ENCODE peak calls at places on chromosomes 5 and 9, in nine cellular contexts. N, E, K, D, O, H, F, L and B are unnamed samples.

GRCh38 chr5:102811962-102812361 is 56.9 kb downstream of the PAM start:
- DNase-seq in E (peak), K (no peak), F (no peak), H (no peak), N (no peak), O (no peak), L (no peak), D (no peak), B (no peak)

GRCh38 chr5:116859666-116860320 is 285.2 kb upstream of the SEMA6A start:
- DNase-seq in L (no peak), F (no peak), K (no peak), H (no peak), O (no peak), N (no peak), E (no peak), D (no peak), B (no peak)

GRCh38 chr9:109477269-109478203 is 20.6 kb downstream of the PTPN3 start:
- DNase-seq in N (no peak), F (no peak), E (peak), D (peak), H (peak), K (no peak), O (no peak), L (no peak), B (no peak)

GRCh38 chr5:65790371-65791163 is 68.6 kb downstream of the NLN start:
- DNase-seq in K (no peak), D (no peak), L (no peak), H (no peak), E (no peak), N (no peak), F (no peak), O (no peak), B (no peak)

GRCh38 chr5:78576376-78576775 is 72.2 kb downstream of the LHFPL2 start:
- DNase-seq in D (no peak), L (no peak), E (no peak), F (no peak), K (no peak), O (no peak), H (no peak), N (no peak), B (peak)

GRCh38 chr5:146799235-146800015 is 79.1 kb downstream of the PPP2R2B start:
- DNase-seq in N (no peak), L (no peak), F (no peak), O (no peak), D (no peak), K (no peak), E (no peak), H (no peak), B (no peak)

GRCh38 chr9:4297151-4297794 is 2.6 kb downstream of the GLIS3 start:
- DNase-seq in N (peak), O (peak), L (peak), K (peak), F (peak), E (peak), D (peak), H (no peak), B (peak)

GRCh38 chr9:125663127-125663526 is 43.9 kb downstream of the MAPKAP1 start:
- DNase-seq in K (no peak), L (no peak), H (no peak), D (no peak), O (no peak), N (no peak), E (peak), F (no peak), B (no peak)

GRCh38 chr9:95174038-95174437 is 143.5 kb downstream of the FANCC start:
- DNase-seq in D (no peak), H (no peak), L (no peak), E (no peak), K (no peak), N (no peak), O (no peak), F (no peak), B (no peak)

GRCh38 chr5:94893404-94894145 is 275.1 kb downstream of the SLF1 start:
- DNase-seq in E (peak), D (no peak), O (no peak), F (no peak), L (no peak), H (no peak), K (no peak), N (no peak), B (no peak)

GRCh38 chr5:83718195-83718825 is 2.3 kb downstream of the HAPLN1 start:
- DNase-seq in E (peak), H (no peak), D (peak), O (no peak), F (no peak), N (no peak), L (peak), K (peak), B (peak)

GRCh38 chr9:26334709-26335108 is 557.9 kb downstream of the CAAP1 start:
- DNase-seq in L (no peak), O (no peak), E (no peak), N (no peak), K (no peak), D (no peak), H (no peak), F (no peak), B (no peak)

GRCh38 chr5:147393866-147394265 is 116.0 kb downstream of the DPYSL3 start:
- DNase-seq in H (no peak), N (no peak), L (no peak), O (no peak), E (no peak), D (no peak), F (no peak), K (no peak), B (no peak)

GRCh38 chr5:169423580-169424278 is 122.8 kb upstream of the SLIT3 start:
- DNase-seq in H (no peak), D (no peak), K (no peak), E (no peak), N (no peak), F (no peak), O (no peak), L (no peak), B (no peak)

GRCh38 chr5:150626853-150627276 is 13.6 kb upstream of the SYNPO start:
- DNase-seq in K (peak), H (no peak), E (no peak), D (peak), F (no peak), N (no peak), O (no peak), L (no peak), B (no peak)

GRCh38 chr5:177519463-177520235 is 2.9 kb upstream of the DDX41 start:
- DNase-seq in L (no peak), K (no peak), F (no peak), O (no peak), E (no peak), H (no peak), D (no peak), N (no peak), B (no peak)

GRCh38 chr5:126234563-126235195 is 188.5 kb upstream of the GRAMD2B start:
- DNase-seq in E (peak), O (no peak), H (no peak), L (no peak), F (no peak), K (no peak), D (peak), N (no peak), B (peak)

GRCh38 chr5:22896155-22896554 is 43.0 kb upstream of the CDH12 start:
- DNase-seq in L (no peak), O (no peak), D (no peak), F (no peak), E (no peak), H (no peak), N (no peak), K (no peak), B (no peak)

GRCh38 chr5:148179234-148179824 is 11.0 kb downstream of the SPINK14 start:
- DNase-seq in N (no peak), D (no peak), L (no peak), H (peak), F (no peak), K (peak), O (no peak), E (peak), B (no peak)

GRCh38 chr5:80516826-80517225 is 28.9 kb downstream of the FAM151B start:
- DNase-seq in L (no peak), N (no peak), H (peak), E (peak), O (no peak), K (no peak), F (no peak), D (no peak), B (no peak)

GRCh38 chr5:137122075-137122474 is 377.1 kb downstream of the SPOCK1 start:
- DNase-seq in K (no peak), L (no peak), D (no peak), E (no peak), H (no peak), O (no peak), F (no peak), N (no peak), B (no peak)

GRCh38 chr5:68315679-68316271 is 100.2 kb downstream of the PIK3R1 start:
- DNase-seq in D (peak), F (no peak), O (no peak), K (no peak), H (peak), L (no peak), E (no peak), N (no peak), B (no peak)

GRCh38 chr9:76403352-76403751 is 9.1 kb upstream of the RFK start:
- DNase-seq in E (peak), K (no peak), O (no peak), N (no peak), H (peak), F (no peak), D (no peak), L (peak), B (no peak)

GRCh38 chr5:74641778-74642542 is 1.4 kb upstream of the ENC1 start:
- DNase-seq in L (peak), E (peak), N (peak), D (peak), K (peak), F (no peak), O (no peak), H (no peak), B (peak)

GRCh38 chr5:97231025-97231636 is 48.1 kb upstream of the RIOK2 start:
- DNase-seq in H (peak), F (no peak), O (no peak), D (peak), K (peak), N (no peak), E (peak), L (peak), B (peak)

GRCh38 chr9:14769235-14769580 is 46.7 kb upstream of the CER1 start:
- DNase-seq in L (no peak), N (no peak), K (no peak), O (no peak), H (no peak), D (no peak), F (no peak), E (peak), B (no peak)

GRCh38 chr5:96785271-96785670 is 22.5 kb downstream of the ERAP1 start:
- DNase-seq in F (no peak), K (no peak), N (no peak), H (no peak), D (no peak), O (no peak), E (no peak), L (no peak), B (no peak)

GRCh38 chr5:133950821-133951612 is 17.4 kb downstream of the C5orf15 start:
- DNase-seq in H (no peak), E (no peak), L (no peak), O (no peak), K (peak), F (no peak), N (no peak), D (no peak), B (no peak)

GRCh38 chr5:68181039-68181599 is 34.4 kb upstream of the PIK3R1 start:
- DNase-seq in O (no peak), K (no peak), D (no peak), F (no peak), E (no peak), L (no peak), N (no peak), H (no peak), B (no peak)

GRCh38 chr5:170937914-170938313 is 76.1 kb downstream of the RANBP17 start:
- DNase-seq in L (no peak), E (no peak), O (no peak), D (no peak), K (no peak), F (no peak), N (no peak), H (no peak), B (no peak)

GRCh38 chr5:163357636-163358035 is 79.8 kb upstream of the CCNG1 start:
- DNase-seq in K (no peak), H (no peak), D (no peak), N (no peak), O (no peak), F (no peak), E (no peak), L (no peak), B (no peak)

GRCh38 chr5:107282061-107282460 is 388.7 kb downstream of the EFNA5 start:
- DNase-seq in F (no peak), N (no peak), O (no peak), H (no peak), K (no peak), L (no peak), E (no peak), D (no peak), B (no peak)

GRCh38 chr5:174151579-174152181 is 106.2 kb downstream of the NSG2 start:
- DNase-seq in L (no peak), N (no peak), H (no peak), F (no peak), O (no peak), E (no peak), K (no peak), D (no peak), B (no peak)

GRCh38 chr5:148827723-148828122 is 1.3 kb downstream of the ADRB2 start:
- DNase-seq in H (no peak), F (no peak), N (no peak), D (no peak), L (no peak), O (no peak), K (no peak), E (no peak), B (no peak)

GRCh38 chr5:80243567-80243966 is 12.3 kb downstream of the SERINC5 start:
- DNase-seq in K (no peak), H (no peak), O (no peak), F (no peak), D (no peak), E (no peak), N (no peak), L (no peak), B (no peak)

DNA sequence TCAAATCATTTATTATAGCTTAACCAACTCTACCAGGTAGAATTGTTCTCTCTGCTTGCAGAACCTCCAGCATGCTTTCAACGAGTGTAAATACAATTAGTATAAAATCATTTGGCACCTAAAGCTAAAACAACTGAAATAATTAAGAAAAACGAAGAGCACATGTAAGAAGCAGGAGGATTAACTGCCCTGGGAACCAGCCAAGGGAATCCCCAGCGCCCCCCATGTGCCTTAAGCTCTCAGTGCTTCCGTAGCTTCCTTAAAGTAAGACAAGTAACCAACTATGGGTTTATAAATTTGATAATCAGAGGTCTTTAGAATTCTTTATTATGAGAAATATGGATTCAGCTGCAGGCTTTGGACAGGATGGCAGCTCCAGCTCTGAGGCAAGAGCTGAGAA is 402.4 kb downstream of the RAB3C start:
- DNase-seq in L (no peak), O (no peak), E (no peak), F (no peak), H (no peak), D (no peak), N (no peak), K (no peak), B (no peak)
- TF ChIP-seq CTCF in L (no peak), O (no peak), E (no peak), F (no peak), H (no peak), D (no peak), N (no peak), K (no peak), B (no peak)

GRCh38 chr9:120921751-120922181 is 4.8 kb downstream of the TRAF1 start:
- DNase-seq in E (no peak), O (no peak), K (no peak), F (no peak), N (no peak), D (no peak), H (no peak), L (no peak), B (no peak)
- H3K4me3 ChIP-seq in E (no peak), O (peak), K (no peak), F (no peak), N (no peak), D (no peak), H (peak), L (no peak), B (no peak)

DNA sequence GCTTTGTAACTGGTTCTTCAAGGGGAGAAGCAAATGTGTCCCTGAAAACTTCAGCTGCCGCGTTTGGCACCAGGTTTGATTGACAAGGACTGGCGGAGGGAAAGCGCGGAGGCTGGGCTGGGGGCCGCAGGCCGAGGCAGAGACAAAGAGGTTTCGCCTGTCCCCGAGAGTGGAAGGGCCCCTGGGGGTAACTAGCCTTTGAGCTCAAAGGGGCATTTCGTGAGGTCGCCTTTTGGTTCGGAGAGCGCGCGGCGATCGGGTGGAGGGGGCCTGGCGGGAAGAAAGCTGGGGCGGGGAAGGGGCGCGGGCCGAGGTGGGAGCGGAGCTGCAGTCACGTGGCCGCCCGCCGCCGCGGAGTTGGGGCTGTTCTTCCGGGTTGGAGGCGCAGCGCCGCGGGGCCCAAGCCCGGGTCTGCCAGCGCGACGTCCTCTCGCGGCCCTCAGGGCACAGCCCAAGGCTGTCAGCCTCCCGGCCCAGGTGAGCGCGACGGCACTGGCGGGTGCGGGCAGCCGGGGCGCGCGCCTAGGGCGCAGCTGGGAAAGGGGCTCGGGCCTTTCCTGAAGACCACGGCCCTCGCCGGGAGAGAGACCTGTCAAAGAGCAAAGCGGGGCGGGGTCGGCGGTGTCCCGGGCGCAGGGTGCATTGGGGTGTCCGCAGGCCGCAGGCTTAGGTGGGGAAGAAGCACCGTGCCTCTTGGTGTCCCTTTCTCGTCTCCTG is at the start of gene NNT:
- DNase-seq in D (peak), N (peak), H (no peak), O (peak), E (no peak), K (peak), F (peak), L (peak), B (peak)
- TF ChIP-seq POLR2A in D (peak), N (no peak), H (peak), O (peak), E (no peak), K (peak), F (no peak), L (peak), B (no peak)

DNA sequence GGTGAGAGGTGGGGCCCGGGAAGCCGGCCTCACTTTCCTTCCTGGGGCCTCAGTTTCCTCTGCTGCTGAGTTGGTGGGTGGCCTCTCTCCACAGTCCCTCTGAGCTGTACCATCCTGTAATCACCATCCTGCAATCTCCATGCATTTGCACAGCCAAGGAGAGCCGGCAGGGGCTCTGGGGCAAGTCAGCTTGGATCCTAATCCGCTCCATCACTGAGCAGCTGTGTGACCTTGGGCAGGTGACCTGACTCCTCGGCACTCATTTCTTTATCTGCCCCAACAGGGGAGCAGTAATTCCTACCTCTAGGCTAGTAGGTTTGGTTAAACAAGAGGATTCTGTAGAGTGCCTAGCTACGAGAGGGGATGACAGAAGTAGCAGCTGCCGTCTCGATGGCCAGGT is 88.2 kb upstream of the ZNF618 start:
- DNase-seq in N (no peak), L (no peak), H (no peak), D (no peak), E (no peak), O (no peak), F (no peak), K (no peak), B (no peak)
- TF ChIP-seq CTCF in N (no peak), L (no peak), H (no peak), D (no peak), E (no peak), O (no peak), F (no peak), K (no peak), B (no peak)

GRCh38 chr9:81626511-81626910 is 62.8 kb downstream of the TLE1 start:
- DNase-seq in L (no peak), N (no peak), H (no peak), F (no peak), D (no peak), E (peak), O (no peak), K (no peak), B (no peak)

GRCh38 chr9:81629440-81629839 is 59.9 kb downstream of the TLE1 start:
- DNase-seq in F (no peak), H (no peak), E (no peak), N (no peak), O (no peak), D (no peak), K (no peak), L (no peak), B (no peak)

GRCh38 chr9:81628897-81629296 is 60.5 kb downstream of the TLE1 start:
- DNase-seq in E (no peak), N (no peak), K (no peak), O (no peak), L (no peak), H (no peak), F (no peak), D (no peak), B (no peak)

GRCh38 chr9:81625969-81626368 is 63.4 kb downstream of the TLE1 start:
- DNase-seq in O (no peak), F (no peak), L (no peak), D (no peak), E (no peak), H (no peak), N (no peak), K (no peak), B (no peak)

DNA sequence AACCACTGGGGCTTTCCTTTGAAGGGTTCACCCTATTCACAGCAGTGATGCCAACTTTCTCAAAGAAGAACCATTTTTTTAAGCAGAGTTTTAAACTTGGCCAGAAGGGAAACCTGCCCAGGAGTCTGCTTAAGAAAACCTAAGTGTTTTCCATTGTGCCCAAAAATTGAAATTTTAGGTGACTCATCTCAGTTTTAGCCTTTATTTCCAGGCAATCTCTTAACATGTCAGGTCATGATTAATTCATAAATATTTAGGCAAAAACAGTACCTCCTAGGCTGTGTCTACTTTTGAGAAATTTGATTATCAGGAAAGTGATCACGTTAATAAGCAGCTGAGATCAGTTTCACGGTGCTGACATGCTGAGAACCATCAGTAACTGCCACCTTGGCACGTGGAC is 61.9 kb downstream of the TLE1 start:
- DNase-seq in E (no peak), F (no peak), H (no peak), N (no peak), K (no peak), O (no peak), L (no peak), D (no peak), B (no peak)
- H3K4me3 ChIP-seq in E (no peak), F (no peak), H (no peak), N (no peak), K (no peak), O (no peak), L (no peak), D (no peak), B (no peak)

GRCh38 chr9:136673970-136674785 is 11.5 kb downstream of the EGFL7 start:
- DNase-seq in L (no peak), H (no peak), K (no peak), D (no peak), F (no peak), O (no peak), N (no peak), E (no peak), B (no peak)

GRCh38 chr9:136673088-136673969 is 10.6 kb downstream of the EGFL7 start:
- DNase-seq in H (no peak), L (no peak), N (no peak), F (no peak), O (no peak), E (no peak), D (no peak), K (no peak), B (no peak)

GRCh38 chr9:136676297-136676794 is 10.9 kb downstream of the AGPAT2 start:
- DNase-seq in H (no peak), L (no peak), K (no peak), O (no peak), E (no peak), F (no peak), N (no peak), D (no peak), B (no peak)

GRCh38 chr9:136675477-136676296 is 11.6 kb downstream of the AGPAT2 start:
- DNase-seq in L (no peak), D (no peak), O (no peak), K (no peak), N (no peak), H (no peak), E (no peak), F (no peak), B (no peak)

GRCh38 chr9:136674786-136675349 is 12.2 kb downstream of the EGFL7 start:
- DNase-seq in E (no peak), H (no peak), O (no peak), K (peak), N (no peak), L (no peak), D (peak), F (no peak), B (no peak)
- TF ChIP-seq POLR2A in E (no peak), H (no peak), O (no peak), K (no peak), N (no peak), L (no peak), D (peak), F (no peak), B (no peak)